ENCODE peak calls at places on chromosomes 7 and 10, in four cellular contexts. One of them, this sample, is unnamed.

GRCh38 chr10:18659784-18660561 is 742 bp downstream of the ARL5B start:
- DNase-seq in GM12878: peak; percentile 23
- DNase-seq in prostate gland: peak; percentile 51
- DNase-seq in SK-N-SH: peak; percentile 27
- DNase-seq in this sample: no peak

GRCh38 chr10:29804025-29804852 is 169.5 kb upstream of the SVIL start:
- DNase-seq in GM12878: no peak
- DNase-seq in prostate gland: peak; percentile 70
- DNase-seq in SK-N-SH: no peak
- DNase-seq in this sample: peak; percentile 77

GRCh38 chr7:84058311-84059076 is 136.1 kb downstream of the SEMA3A start:
- DNase-seq in GM12878: no peak
- DNase-seq in prostate gland: no peak
- DNase-seq in SK-N-SH: no peak
- DNase-seq in this sample: no peak

GRCh38 chr7:128394904-128395496 is 14.8 kb downstream of the IMPDH1 start:
- DNase-seq in GM12878: no peak
- DNase-seq in prostate gland: no peak
- DNase-seq in SK-N-SH: no peak
- DNase-seq in this sample: no peak

GRCh38 chr7:16739863-16740622 is 13.5 kb upstream of the TSPAN13 start:
- DNase-seq in GM12878: no peak
- DNase-seq in prostate gland: peak; percentile 70
- DNase-seq in SK-N-SH: no peak
- DNase-seq in this sample: no peak

GRCh38 chr7:94423116-94423515 is 28.4 kb downstream of the COL1A2 start:
- DNase-seq in GM12878: no peak
- DNase-seq in prostate gland: no peak
- DNase-seq in SK-N-SH: no peak
- DNase-seq in this sample: no peak

GRCh38 chr7:126940723-126941307 is 311.9 kb downstream of the GRM8 start:
- DNase-seq in GM12878: no peak
- DNase-seq in prostate gland: no peak
- DNase-seq in SK-N-SH: no peak
- DNase-seq in this sample: no peak

GRCh38 chr10:28532223-28532508 is 752 bp upstream of the WAC start:
- DNase-seq in GM12878: no peak
- DNase-seq in prostate gland: no peak
- DNase-seq in SK-N-SH: no peak
- DNase-seq in this sample: no peak

GRCh38 chr7:43592321-43592720 is 9.4 kb downstream of the STK17A start:
- DNase-seq in GM12878: no peak
- DNase-seq in prostate gland: no peak
- DNase-seq in SK-N-SH: no peak
- DNase-seq in this sample: no peak
- TF ChIP-seq POLR2AphosphoS5 in GM12878: no peak
- TF ChIP-seq POLR2AphosphoS5 in prostate gland: no peak
- TF ChIP-seq POLR2AphosphoS5 in SK-N-SH: no peak
- TF ChIP-seq POLR2AphosphoS5 in this sample: no peak

GRCh38 chr10:110494532-110494931 is 3.2 kb upstream of the DUSP5 start:
- DNase-seq in GM12878: no peak
- DNase-seq in prostate gland: no peak
- DNase-seq in SK-N-SH: no peak
- DNase-seq in this sample: no peak

GRCh38 chr10:110496553-110497437 is 912 bp upstream of the DUSP5 start:
- DNase-seq in GM12878: no peak
- DNase-seq in prostate gland: no peak
- DNase-seq in SK-N-SH: peak; percentile 70
- DNase-seq in this sample: no peak

GRCh38 chr10:110493832-110494426 is 3.8 kb upstream of the DUSP5 start:
- DNase-seq in GM12878: no peak
- DNase-seq in prostate gland: no peak
- DNase-seq in SK-N-SH: no peak
- DNase-seq in this sample: no peak

GRCh38 chr10:110497438-110498086 is at the start of gene DUSP5:
- DNase-seq in GM12878: peak; percentile 75
- DNase-seq in prostate gland: peak; percentile 92
- DNase-seq in SK-N-SH: peak; percentile 98
- DNase-seq in this sample: peak; percentile 97

GRCh38 chr10:110495731-110496552 is 1.8 kb upstream of the DUSP5 start:
- DNase-seq in GM12878: no peak
- DNase-seq in prostate gland: no peak
- DNase-seq in SK-N-SH: peak; percentile 71
- DNase-seq in this sample: peak; percentile 76
- TF ChIP-seq POLR2AphosphoS5 in GM12878: no peak
- TF ChIP-seq POLR2AphosphoS5 in prostate gland: no peak
- TF ChIP-seq POLR2AphosphoS5 in SK-N-SH: no peak
- TF ChIP-seq POLR2AphosphoS5 in this sample: no peak

GRCh38 chr7:104933433-104934074 is 80.5 kb upstream of the KMT2E start:
- DNase-seq in GM12878: no peak
- DNase-seq in prostate gland: no peak
- DNase-seq in SK-N-SH: no peak
- DNase-seq in this sample: no peak

GRCh38 chr7:104929921-104930320 is 84.1 kb upstream of the KMT2E start:
- DNase-seq in GM12878: no peak
- DNase-seq in prostate gland: no peak
- DNase-seq in SK-N-SH: no peak
- DNase-seq in this sample: no peak

GRCh38 chr7:104928721-104929400 is 85.1 kb upstream of the KMT2E start:
- DNase-seq in GM12878: no peak
- DNase-seq in prostate gland: no peak
- DNase-seq in SK-N-SH: no peak
- DNase-seq in this sample: no peak

GRCh38 chr7:104933022-104933421 is 81.0 kb upstream of the KMT2E start:
- DNase-seq in GM12878: no peak
- DNase-seq in prostate gland: no peak
- DNase-seq in SK-N-SH: no peak
- DNase-seq in this sample: no peak

DNA sequence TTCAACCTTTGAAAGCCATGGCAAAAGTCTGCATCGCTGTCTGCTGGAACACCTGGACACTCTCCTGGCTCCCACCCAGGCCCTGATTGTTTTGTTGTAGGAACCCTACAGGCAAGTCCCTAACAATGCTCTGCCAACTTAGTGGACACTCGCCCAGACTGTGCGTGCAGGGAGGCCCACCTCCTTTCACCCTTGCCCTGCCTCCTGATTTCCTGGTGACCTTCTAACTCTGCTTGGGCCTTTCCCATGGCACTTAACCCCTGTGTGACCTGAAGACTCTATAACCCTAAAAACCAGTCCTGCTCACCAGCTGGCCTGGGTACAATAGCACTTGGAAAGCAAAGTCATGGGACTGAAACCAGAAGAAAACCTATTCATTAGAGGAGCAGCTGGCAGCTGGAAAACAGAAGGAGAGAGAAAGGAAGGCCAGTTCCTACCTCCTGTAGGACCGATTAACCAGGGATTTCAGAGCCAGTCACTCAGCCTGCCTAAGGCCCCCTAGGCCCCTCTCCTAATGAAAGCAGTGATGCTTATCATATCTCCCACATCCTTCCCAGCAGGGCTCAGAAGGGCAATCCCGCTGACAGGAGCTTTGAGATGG is 82.7 kb upstream of the KMT2E start:
- DNase-seq in GM12878: no peak
- DNase-seq in prostate gland: no peak
- DNase-seq in SK-N-SH: peak; percentile 86
- DNase-seq in this sample: no peak
- TF ChIP-seq POLR2AphosphoS5 in GM12878: no peak
- TF ChIP-seq POLR2AphosphoS5 in prostate gland: no peak
- TF ChIP-seq POLR2AphosphoS5 in SK-N-SH: no peak
- TF ChIP-seq POLR2AphosphoS5 in this sample: no peak

DNA sequence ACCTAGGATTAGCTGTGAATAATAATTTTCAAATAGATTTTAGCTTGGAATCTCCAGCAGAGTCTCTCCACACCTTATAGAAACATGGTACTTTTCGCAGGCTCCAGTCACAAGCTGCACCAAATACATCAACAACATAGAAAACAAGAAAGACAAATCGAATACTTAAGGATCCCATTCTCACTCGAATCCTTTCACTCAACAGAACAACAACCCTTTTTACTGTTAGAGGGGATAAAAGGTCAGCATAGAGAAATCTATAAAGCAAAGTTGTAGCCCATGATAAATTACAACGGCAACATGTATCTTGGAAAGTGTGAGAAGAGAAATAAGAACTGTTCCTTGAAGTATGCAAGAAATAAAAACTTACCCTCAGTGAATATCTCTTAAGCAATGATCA is 8.2 kb downstream of the DLX6 start:
- DNase-seq in GM12878: no peak
- DNase-seq in prostate gland: no peak
- DNase-seq in SK-N-SH: no peak
- DNase-seq in this sample: no peak
- TF ChIP-seq POLR2AphosphoS5 in GM12878: no peak
- TF ChIP-seq POLR2AphosphoS5 in prostate gland: no peak
- TF ChIP-seq POLR2AphosphoS5 in SK-N-SH: no peak
- TF ChIP-seq POLR2AphosphoS5 in this sample: no peak

GRCh38 chr10:16933799-16934198 is 116.6 kb upstream of the RSU1 start:
- DNase-seq in GM12878: no peak
- DNase-seq in prostate gland: no peak
- DNase-seq in SK-N-SH: no peak
- DNase-seq in this sample: peak; percentile 84
- TF ChIP-seq POLR2AphosphoS5 in GM12878: no peak
- TF ChIP-seq POLR2AphosphoS5 in prostate gland: no peak
- TF ChIP-seq POLR2AphosphoS5 in SK-N-SH: no peak
- TF ChIP-seq POLR2AphosphoS5 in this sample: peak; percentile 57

This sample was measured in sigmoid colon.